ENCODE peak calls at places on chromosomes 7 and 10, in four cellular contexts. W is HCT116, X is mesenchymal stem cell, T is astrocyte. D is an unnamed sample.

GRCh38 chr7:82566752-82567151 is 123.2 kb upstream of the CACNA2D1 start:
- DNase-seq in W (no peak), X (no peak), T (no peak), D (no peak)

GRCh38 chr7:31058122-31058521 is 6.0 kb downstream of the ADCYAP1R1 start:
- DNase-seq in X (no peak), W (no peak), T (peak), D (no peak)

GRCh38 chr10:60291354-60291930 is 98.2 kb downstream of the ANK3 start:
- DNase-seq in W (no peak), X (peak), T (no peak), D (no peak)

GRCh38 chr7:21828846-21829245 is 116.9 kb downstream of the CDCA7L start:
- DNase-seq in X (no peak), T (no peak), W (no peak), D (no peak)

GRCh38 chr7:118222591-118222990 is 1.9 kb upstream of the ANKRD7 start:
- DNase-seq in T (no peak), W (no peak), X (no peak), D (no peak)

GRCh38 chr10:110910138-110910537 is 8.8 kb downstream of the BBIP1 start:
- DNase-seq in W (no peak), X (no peak), T (no peak), D (no peak)

GRCh38 chr10:58892039-58892665 is 284.3 kb upstream of the PHYHIPL start:
- DNase-seq in W (no peak), T (peak), X (peak), D (no peak)

GRCh38 chr10:38157270-38157685 is 63.1 kb downstream of the ZNF37A start:
- DNase-seq in X (no peak), W (no peak), T (no peak), D (no peak)

GRCh38 chr10:46268076-46268881 is 18.5 kb upstream of the ANTXRL start:
- DNase-seq in T (no peak), W (no peak), X (no peak), D (no peak)

GRCh38 chr7:91034459-91035368 is 229.5 kb upstream of the FZD1 start:
- DNase-seq in T (no peak), W (peak), X (peak), D (no peak)

GRCh38 chr10:59872892-59873463 is 33.4 kb downstream of the CCDC6 start:
- DNase-seq in X (peak), T (peak), W (no peak), D (no peak)

GRCh38 chr10:59885430-59886134 is 20.8 kb downstream of the CCDC6 start:
- DNase-seq in W (no peak), T (no peak), X (no peak), D (no peak)

GRCh38 chr7:47407821-47408674 is 173.9 kb downstream of the TNS3 start:
- DNase-seq in X (no peak), T (no peak), W (no peak), D (no peak)

GRCh38 chr10:118850418-118851061 is 95.8 kb upstream of the CACUL1 start:
- DNase-seq in W (peak), X (peak), T (no peak), D (no peak)

GRCh38 chr7:88761779-88762178 is 2.3 kb downstream of the ZNF804B start:
- DNase-seq in T (no peak), W (no peak), X (no peak), D (no peak)

GRCh38 chr10:106436123-106436740 is 728.3 kb downstream of the SORCS1 start:
- DNase-seq in T (peak), W (no peak), X (no peak), D (no peak)

GRCh38 chr10:102632394-102633062 is 11.8 kb upstream of the TRIM8 start:
- DNase-seq in X (peak), W (no peak), T (no peak), D (no peak)

GRCh38 chr10:52650873-52651272 is 121.7 kb downstream of the MBL2 start:
- DNase-seq in W (no peak), T (no peak), X (no peak), D (no peak)

GRCh38 chr10:5534880-5535856 is 10.4 kb downstream of the CALML3 start:
- DNase-seq in X (peak), T (no peak), W (no peak), D (no peak)

GRCh38 chr7:44096326-44096881 is 7.7 kb upstream of the AEBP1 start:
- DNase-seq in T (no peak), W (no peak), X (no peak), D (no peak)
- H3K4me2 ChIP-seq in T (no peak), W (no peak), X (no peak), D (no peak)

GRCh38 chr7:106312906-106313305 is 28.1 kb upstream of the NAMPT start:
- DNase-seq in T (peak), X (peak), W (no peak), D (no peak)

GRCh38 chr7:106313456-106313891 is 28.7 kb upstream of the NAMPT start:
- DNase-seq in W (no peak), T (peak), X (peak), D (peak)

GRCh38 chr7:106312099-106312871 is 27.5 kb upstream of the NAMPT start:
- DNase-seq in W (no peak), T (no peak), X (no peak), D (no peak)

GRCh38 chr7:106314875-106315274 is 30.1 kb upstream of the NAMPT start:
- DNase-seq in W (no peak), T (no peak), X (no peak), D (no peak)

DNA sequence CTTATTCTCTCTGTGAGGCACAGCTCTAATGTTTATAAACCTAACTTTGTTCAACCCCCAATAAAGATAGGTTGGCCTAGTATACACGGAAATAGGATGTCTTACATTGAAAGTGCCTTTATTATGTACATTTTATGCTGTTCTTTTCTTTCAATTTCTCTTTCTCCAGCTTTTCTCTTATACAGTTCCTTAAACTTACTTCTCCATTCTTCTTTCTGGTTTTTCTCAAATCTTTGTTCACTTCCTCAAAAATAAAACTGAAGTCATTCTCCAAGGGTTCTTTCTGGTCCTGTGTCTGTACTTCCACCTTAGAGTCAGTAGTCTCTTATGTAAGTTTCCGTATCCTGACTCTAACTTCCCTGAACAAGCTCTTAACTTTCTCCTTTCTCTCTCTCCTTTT is 29.2 kb upstream of the NAMPT start:
- DNase-seq in X (peak), T (no peak), W (no peak), D (no peak)
- H3K4me2 ChIP-seq in X (no peak), T (peak), W (peak), D (peak)

GRCh38 chr7:28748346-28748745 is 209.8 kb downstream of the TRIL start:
- DNase-seq in X (no peak), T (no peak), W (no peak), D (no peak)

GRCh38 chr7:28749673-28750072 is 208.5 kb downstream of the TRIL start:
- DNase-seq in W (no peak), T (no peak), X (peak), D (no peak)

GRCh38 chr7:28747404-28747803 is 210.7 kb downstream of the TRIL start:
- DNase-seq in X (no peak), T (no peak), W (no peak), D (no peak)

GRCh38 chr7:28748934-28749584 is 209.1 kb downstream of the TRIL start:
- DNase-seq in W (peak), X (peak), T (peak), D (peak)

DNA sequence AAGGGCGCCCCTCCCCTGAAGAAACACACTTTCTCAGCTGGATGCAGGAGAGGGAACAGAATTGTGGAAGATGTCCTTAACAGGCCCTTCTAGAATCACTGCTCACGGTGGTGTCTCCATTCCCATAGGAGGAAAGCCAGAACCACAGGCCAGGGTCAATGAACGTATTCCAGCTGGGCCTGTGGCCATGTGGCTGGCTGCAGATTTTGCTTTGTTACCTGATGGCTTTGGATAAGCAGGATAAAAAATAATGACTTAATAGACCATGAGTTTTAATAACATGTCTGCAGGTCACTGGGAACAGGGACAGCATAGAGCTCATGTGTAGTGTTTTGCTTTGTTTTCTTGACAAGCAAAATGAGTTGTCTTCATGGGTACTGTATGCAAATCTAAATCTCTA is 210.3 kb downstream of the TRIL start:
- DNase-seq in X (no peak), W (no peak), T (no peak), D (no peak)
- H3K4me2 ChIP-seq in X (no peak), W (no peak), T (no peak), D (no peak)

GRCh38 chr7:6232534-6232933 is 39.9 kb downstream of the CYTH3 start:
- DNase-seq in X (no peak), T (no peak), W (no peak), D (no peak)
- H3K4me2 ChIP-seq in X (no peak), T (no peak), W (no peak), D (no peak)

DNA sequence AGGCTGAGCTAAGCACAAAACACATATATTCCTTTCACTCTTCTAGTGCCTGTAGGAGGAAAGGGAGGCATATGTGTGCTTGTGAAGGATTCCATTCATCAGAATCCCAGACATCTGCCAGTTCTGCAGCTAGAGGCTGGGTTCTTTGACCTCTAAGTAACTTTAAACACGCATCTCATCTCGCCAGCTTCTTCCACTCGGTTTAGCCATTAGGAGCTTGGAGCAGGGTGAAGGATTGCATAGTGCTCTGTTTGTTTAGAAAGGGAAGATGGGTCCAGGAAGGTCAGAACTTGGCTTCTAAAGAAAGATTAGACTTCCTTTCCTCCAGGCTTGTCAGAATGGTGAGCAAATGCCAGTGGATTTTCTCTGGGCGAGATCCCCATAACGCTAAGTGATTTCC is 43.6 kb downstream of the HK1 start:
- DNase-seq in W (no peak), T (no peak), X (peak), D (no peak)
- H3K4me2 ChIP-seq in W (no peak), T (peak), X (no peak), D (peak)

GRCh38 chr7:100122067-100122466 is 2.6 kb downstream of the CNPY4 start:
- DNase-seq in T (no peak), W (no peak), X (no peak), D (no peak)

GRCh38 chr7:100126931-100127865 is at the start of gene MBLAC1:
- DNase-seq in W (peak), T (peak), X (peak), D (peak)

GRCh38 chr7:100122568-100122967 is 3.1 kb downstream of the CNPY4 start:
- DNase-seq in T (no peak), X (no peak), W (no peak), D (no peak)

GRCh38 chr7:100126239-100126930 is 382 bp upstream of the MBLAC1 start:
- DNase-seq in W (no peak), X (no peak), T (no peak), D (no peak)

GRCh38 chr7:100124301-100125229 is 2.2 kb upstream of the MBLAC1 start:
- DNase-seq in T (no peak), W (no peak), X (no peak), D (no peak)
- H3K4me2 ChIP-seq in T (no peak), W (peak), X (no peak), D (peak)

DNA sequence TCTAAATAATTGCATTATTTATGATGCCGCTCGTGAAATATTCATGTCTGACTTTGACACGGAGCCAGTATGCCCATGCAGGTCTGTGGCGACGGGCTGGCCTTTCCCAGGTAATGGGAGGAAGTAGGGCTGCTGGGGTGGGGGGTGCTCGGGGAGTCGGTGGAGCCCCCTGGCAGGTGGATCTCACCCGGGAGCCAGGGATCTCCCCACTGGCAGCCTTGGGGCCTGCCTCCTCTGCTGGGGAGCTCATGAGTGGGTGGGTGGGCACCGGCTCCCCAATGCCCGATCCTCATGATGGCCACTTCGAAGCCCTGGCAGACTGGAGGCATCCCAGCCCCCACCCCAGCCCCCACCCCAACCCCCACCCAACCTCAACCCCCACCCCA is 52.8 kb downstream of the PWWP2B start:
- DNase-seq in W (no peak), X (no peak), T (no peak), D (no peak)
- H3K4me2 ChIP-seq in W (no peak), X (no peak), T (no peak), D (peak)

DNA sequence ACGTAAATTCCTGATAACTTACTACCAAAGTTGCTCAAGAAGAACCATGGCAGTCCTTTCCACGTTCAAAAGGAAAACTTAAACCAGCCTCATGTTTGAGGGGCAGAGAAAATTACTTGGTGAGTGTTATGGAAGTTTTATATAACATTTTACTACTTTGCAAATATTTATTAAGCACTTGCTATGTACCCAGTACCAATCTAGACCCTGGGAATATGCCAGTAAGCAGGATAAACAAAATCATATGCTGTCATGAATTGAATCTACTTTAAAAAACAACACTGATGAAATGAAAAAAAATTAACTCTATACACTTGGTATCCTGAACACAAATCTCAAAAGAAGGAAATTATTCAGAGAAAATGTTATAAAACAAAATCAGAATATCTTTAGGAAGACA is 46.1 kb downstream of the NCAPG2 start:
- DNase-seq in T (no peak), X (no peak), W (no peak), D (no peak)
- H3K4me2 ChIP-seq in T (no peak), X (no peak), W (no peak), D (no peak)

GRCh38 chr10:131513445-131513844 is 201.9 kb upstream of the TCERG1L start:
- DNase-seq in T (no peak), X (no peak), W (no peak), D (no peak)
- H3K4me2 ChIP-seq in T (no peak), X (no peak), W (no peak), D (no peak)

DNA sequence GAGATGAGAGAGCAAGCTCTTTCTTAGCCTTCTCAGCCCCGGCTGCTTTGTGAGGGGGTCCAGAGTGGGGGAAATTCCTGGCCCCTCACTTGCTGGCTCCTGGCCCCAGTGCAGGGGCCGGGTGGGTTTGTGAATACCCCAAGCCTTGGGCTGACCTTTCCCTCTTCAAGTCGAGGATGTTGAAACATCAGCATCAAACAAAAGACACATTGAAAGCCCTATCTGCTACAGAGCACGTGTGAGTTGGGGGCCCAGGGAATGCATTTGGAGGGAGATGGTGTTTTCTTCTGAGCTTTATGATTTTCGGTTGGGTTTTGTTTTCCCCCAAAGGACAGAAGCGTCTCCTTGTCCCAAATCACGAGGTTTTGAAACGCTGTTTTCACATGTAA is 2.8 kb downstream of the ZMIZ1 start:
- DNase-seq in W (no peak), X (no peak), T (no peak), D (no peak)
- H3K4me2 ChIP-seq in W (peak), X (peak), T (peak), D (peak)

D was measured in PC-9.